ENCODE peak calls at places on chromosomes 1 and 21, in ten cellular contexts. G is left kidney, R is mesenteric fat pad, L is A549, O is iris pigment epithelial cell, T is endothelial cell of umbilical vein, U is tibial artery, N is left ventricle myocardium inferior, C is HFF-Myc, A is NCI-H1417. H is an unnamed sample.

GRCh38 chr1:225500589-225501192 is 72.9 kb upstream of the LBR start:
- DNase-seq in G (no peak), U (no peak), R (no peak), O (no peak), C (no peak), N (no peak), T (no peak), L (no peak), A (no peak), H (no peak)

GRCh38 chr1:86487131-86487804 is 18.5 kb downstream of the CLCA1 start:
- DNase-seq in A (no peak), C (peak), R (no peak), U (no peak), O (peak), L (no peak), N (peak), T (no peak), G (peak), H (peak)

GRCh38 chr1:178055093-178055492 is 38.8 kb upstream of the RASAL2 start:
- DNase-seq in L (peak), C (no peak), R (no peak), U (no peak), N (peak), O (no peak), A (peak), G (no peak), T (no peak), H (peak)

GRCh38 chr1:196214866-196215265 is 393.4 kb downstream of the KCNT2 start:
- DNase-seq in R (no peak), U (no peak), L (no peak), A (no peak), O (no peak), N (no peak), G (no peak), C (no peak), T (no peak), H (no peak)

GRCh38 chr1:2801535-2802291 is at the start of gene TTC34:
- DNase-seq in O (peak), L (peak), N (no peak), R (no peak), A (peak), T (no peak), C (no peak), U (no peak), G (peak), H (peak)

GRCh38 chr1:4653796-4654715 is at the start of gene AJAP1:
- DNase-seq in R (no peak), C (no peak), U (no peak), T (no peak), A (no peak), G (peak), N (no peak), L (no peak), O (no peak), H (no peak)

GRCh38 chr1:205933672-205934618 is 9.3 kb downstream of the SLC26A9 start:
- DNase-seq in O (peak), T (peak), A (no peak), C (no peak), N (no peak), G (no peak), R (no peak), U (no peak), L (peak), H (no peak)

GRCh38 chr1:245434285-245434684 is 279.5 kb downstream of the KIF26B start:
- DNase-seq in A (no peak), G (no peak), N (no peak), R (no peak), T (no peak), U (no peak), O (no peak), L (peak), C (no peak), H (no peak)

GRCh38 chr1:172287207-172287606 is 133.3 kb upstream of the C1orf105 start:
- DNase-seq in L (no peak), G (no peak), N (peak), U (peak), A (no peak), R (no peak), T (peak), C (no peak), O (peak), H (peak)

GRCh38 chr1:94425821-94426484 is 7.8 kb downstream of the ABCD3 start:
- DNase-seq in G (no peak), U (no peak), C (no peak), O (no peak), N (no peak), T (peak), L (no peak), A (no peak), R (no peak), H (no peak)

GRCh38 chr1:5297878-5298239 is 643.5 kb downstream of the AJAP1 start:
- DNase-seq in T (no peak), U (no peak), O (no peak), A (no peak), L (no peak), C (no peak), N (no peak), R (no peak), G (no peak), H (no peak)

GRCh38 chr1:84078108-84078823 is 65.8 kb upstream of the PRKACB start:
- DNase-seq in G (peak), N (no peak), C (no peak), A (peak), T (peak), R (peak), U (peak), O (peak), L (peak), H (peak)

GRCh38 chr1:196193891-196194559 is 414.2 kb downstream of the KCNT2 start:
- DNase-seq in L (no peak), T (no peak), U (no peak), O (peak), N (no peak), C (no peak), G (no peak), A (no peak), R (no peak), H (no peak)

GRCh38 chr1:175192111-175192629 is 406 bp downstream of the KIAA0040 start:
- DNase-seq in U (peak), T (peak), R (no peak), L (peak), O (no peak), N (peak), G (peak), A (peak), C (no peak), H (peak)

GRCh38 chr1:46798820-46799219 is at the start of gene CYP4B1:
- DNase-seq in T (no peak), R (no peak), O (no peak), C (no peak), A (no peak), N (peak), G (no peak), L (no peak), U (peak), H (peak)

GRCh38 chr1:43522776-43523480 is 7.8 kb upstream of the PTPRF start:
- DNase-seq in A (no peak), T (no peak), U (peak), L (peak), G (no peak), O (peak), N (no peak), C (peak), R (no peak), H (no peak)

GRCh38 chr1:25832336-25833037 is 12.7 kb downstream of the MTFR1L start:
- DNase-seq in U (no peak), O (no peak), N (no peak), G (no peak), C (no peak), T (no peak), A (no peak), L (no peak), R (no peak), H (no peak)

GRCh38 chr1:221634606-221635005 is 107.3 kb downstream of the DUSP10 start:
- DNase-seq in L (no peak), R (no peak), O (peak), G (peak), N (no peak), T (no peak), U (no peak), C (no peak), A (no peak), H (no peak)

GRCh38 chr1:70504821-70505193 is 93.7 kb downstream of the CTH start:
- DNase-seq in L (no peak), A (no peak), N (no peak), C (peak), R (no peak), U (no peak), O (peak), G (no peak), T (no peak), H (no peak)

GRCh38 chr21:35059742-35060141 is 10.6 kb upstream of the RUNX1 start:
- DNase-seq in O (peak), G (no peak), U (no peak), T (no peak), L (no peak), A (no peak), C (no peak), N (no peak), R (no peak), H (no peak)

GRCh38 chr1:55195523-55196233 is 19.5 kb downstream of the USP24 start:
- DNase-seq in R (no peak), A (no peak), L (no peak), O (peak), C (no peak), G (no peak), U (no peak), N (no peak), T (no peak), H (no peak)

GRCh38 chr1:150186789-150187559 is 37.3 kb downstream of the PLEKHO1 start:
- DNase-seq in T (peak), L (peak), A (peak), R (no peak), C (no peak), N (no peak), O (peak), U (no peak), G (peak), H (no peak)

GRCh38 chr1:53919675-53920066 is 25.7 kb downstream of the DIO1 start:
- DNase-seq in O (peak), L (no peak), A (no peak), U (no peak), C (no peak), T (no peak), G (no peak), N (no peak), R (no peak), H (no peak)

GRCh38 chr1:162899422-162900168 is 38.6 kb upstream of the CCDC190 start:
- DNase-seq in L (no peak), A (no peak), T (no peak), C (no peak), U (no peak), O (peak), G (no peak), N (no peak), R (no peak), H (no peak)

GRCh38 chr1:25017436-25018109 is 87.5 kb upstream of the RUNX3 start:
- DNase-seq in R (no peak), U (no peak), G (peak), A (no peak), C (no peak), L (peak), N (no peak), T (no peak), O (no peak), H (peak)

GRCh38 chr1:39981957-39982356 is 27.0 kb downstream of the MFSD2A start:
- DNase-seq in N (no peak), T (no peak), C (peak), G (no peak), R (no peak), O (peak), L (peak), U (no peak), A (no peak), H (no peak)

GRCh38 chr1:41870076-41870562 is 48.6 kb downstream of the HIVEP3 start:
- DNase-seq in O (peak), A (no peak), G (no peak), L (no peak), R (no peak), C (no peak), T (peak), U (no peak), N (no peak), H (no peak)

GRCh38 chr1:13543927-13544556 is 30.2 kb upstream of the LRRC38 start:
- DNase-seq in N (peak), A (no peak), G (peak), U (no peak), L (peak), T (no peak), O (peak), C (no peak), R (no peak), H (peak)

GRCh38 chr1:50976111-50976889 is 6.3 kb downstream of the CDKN2C start:
- DNase-seq in L (peak), T (no peak), G (peak), R (no peak), O (no peak), U (no peak), N (no peak), C (no peak), A (peak), H (no peak)

GRCh38 chr1:37752583-37753471 is 12.1 kb downstream of the EPHA10 start:
- DNase-seq in O (peak), A (peak), C (no peak), G (peak), N (no peak), T (no peak), R (peak), U (no peak), L (no peak), H (no peak)

GRCh38 chr1:149888999-149889289 is 10.4 kb upstream of the BOLA1 start:
- DNase-seq in T (no peak), L (no peak), C (no peak), U (peak), R (peak), A (no peak), G (no peak), O (no peak), N (no peak), H (peak)

GRCh38 chr1:6948416-6948815 is 163.2 kb downstream of the CAMTA1 start:
- DNase-seq in A (no peak), T (no peak), C (no peak), U (no peak), O (no peak), L (no peak), N (no peak), G (peak), R (no peak), H (no peak)